ENCODE peak calls at places on chromosome 21, in seven cellular contexts. K is activated CD8-positive, alpha-beta memory T cell treated with anti-CD3 and anti-CD28 coated beads for 24 hours; F is T-helper 17 cell; G is GM18507; B is mesothelial cell of epicardium; X is GF-D8; V is CD4-positive, alpha-beta T cell. Q is an unnamed sample.

GRCh38 chr21:34093083-34093482 is 19.7 kb downstream of the MRPS6 start:
- DNase-seq in V (no peak), G (no peak), X (no peak), K (no peak), B (no peak), F (no peak), Q (no peak)

GRCh38 chr21:29939859-29940245 is at the start of gene GRIK1:
- DNase-seq in V (no peak), G (no peak), K (no peak), F (no peak), B (peak), X (no peak), Q (peak)

GRCh38 chr21:36835383-36835795 is 131.1 kb downstream of the HLCS start:
- DNase-seq in V (no peak), X (no peak), B (no peak), K (no peak), G (no peak), F (no peak), Q (no peak)

GRCh38 chr21:41369915-41370839 is 8.3 kb downstream of the MX2 start:
- DNase-seq in K (peak), G (no peak), V (no peak), B (no peak), F (no peak), X (peak), Q (peak)

GRCh38 chr21:27796106-27796505 is 829.2 kb upstream of the ADAMTS5 start:
- DNase-seq in V (no peak), F (no peak), B (no peak), X (no peak), G (no peak), K (no peak), Q (no peak)

GRCh38 chr21:23936224-23936623 is 1671.1 kb downstream of the MRPL39 start:
- DNase-seq in X (no peak), K (no peak), G (no peak), V (no peak), F (no peak), B (no peak), Q (peak)

GRCh38 chr21:35920428-35920827 is 139.9 kb downstream of the SETD4 start:
- DNase-seq in K (no peak), B (no peak), X (no peak), V (no peak), G (no peak), F (no peak), Q (no peak)

GRCh38 chr21:44866780-44867179 is 6.7 kb downstream of the PTTG1IP start:
- DNase-seq in V (no peak), X (no peak), F (no peak), K (no peak), B (no peak), G (no peak), Q (no peak)

GRCh38 chr21:28018741-28019669 is 973.7 kb downstream of the LTN1 start:
- DNase-seq in F (no peak), X (no peak), V (no peak), G (no peak), K (no peak), B (no peak), Q (peak)

GRCh38 chr21:44441581-44442265 is 13.6 kb upstream of the LRRC3 start:
- DNase-seq in V (no peak), K (no peak), X (no peak), G (no peak), F (no peak), B (peak), Q (no peak)

GRCh38 chr21:44370771-44371410 is 17.5 kb downstream of the TRPM2 start:
- DNase-seq in K (peak), V (no peak), X (no peak), F (no peak), G (no peak), B (no peak), Q (no peak)

GRCh38 chr21:34768326-34768725 is 99.5 kb downstream of the CLIC6 start:
- DNase-seq in G (no peak), V (no peak), X (no peak), B (no peak), F (no peak), K (no peak), Q (no peak)

GRCh38 chr21:17461014-17461413 is 51.8 kb upstream of the CXADR start:
- DNase-seq in F (no peak), X (no peak), K (no peak), B (no peak), V (no peak), G (no peak), Q (peak)

GRCh38 chr21:42006765-42007164 is 3.4 kb downstream of the ZBTB21 start:
- DNase-seq in B (no peak), V (no peak), K (no peak), X (no peak), F (no peak), G (no peak), Q (no peak)

GRCh38 chr21:10639123-10639522 is 117.7 kb downstream of the TPTE start:
- DNase-seq in F (no peak), X (no peak), B (no peak), K (no peak), G (no peak), V (no peak), Q (no peak)

GRCh38 chr21:43956667-43957030 is 55.5 kb upstream of the TRAPPC10 start:
- DNase-seq in K (no peak), X (no peak), F (no peak), B (no peak), G (no peak), V (no peak), Q (no peak)

GRCh38 chr21:45386728-45387371 is 18.1 kb upstream of the COL18A1 start:
- DNase-seq in F (no peak), G (no peak), V (no peak), X (no peak), K (no peak), B (peak), Q (peak)

GRCh38 chr21:43352568-43353281 is 74.2 kb downstream of the SIK1 start:
- DNase-seq in B (no peak), G (peak), V (no peak), X (no peak), F (no peak), K (no peak), Q (no peak)

GRCh38 chr21:15309721-15310120 is 244.9 kb upstream of the NRIP1 start:
- DNase-seq in X (no peak), G (no peak), V (no peak), F (no peak), K (no peak), B (no peak), Q (peak)

GRCh38 chr21:45802956-45803612 is 159.6 kb downstream of the PCBP3 start:
- DNase-seq in X (no peak), V (no peak), B (no peak), F (no peak), K (no peak), G (no peak), Q (no peak)

GRCh38 chr21:40291560-40291959 is 424.3 kb downstream of the PCP4 start:
- DNase-seq in V (no peak), X (no peak), B (no peak), K (no peak), G (no peak), F (no peak), Q (no peak)

GRCh38 chr21:46061063-46061462 is 36.8 kb upstream of the COL6A2 start:
- DNase-seq in V (no peak), B (no peak), K (no peak), G (no peak), F (no peak), X (no peak), Q (no peak)